ENCODE peak calls at places on chromosomes 3 and 15, in nine cellular contexts. G is esophagus squamous epithelium; X is CD8-positive, alpha-beta memory T cell; K is cardiac septum; E is NCI-H2081; B is osteocyte; I is WTC11; W is lung microvascular endothelial cell; S is EL. D is an unnamed sample.

GRCh38 chr15:69976366-69976994 is 121.2 kb downstream of the TLE3 start:
- DNase-seq in G (no peak), S (peak), K (peak), X (no peak), W (peak), E (no peak), B (no peak), I (peak), D (peak)

GRCh38 chr3:74752290-74752689 is 137.8 kb upstream of the CNTN3 start:
- DNase-seq in W (no peak), G (no peak), I (no peak), S (no peak), X (no peak), B (no peak), E (no peak), K (no peak), D (no peak)

GRCh38 chr3:11591401-11592266 is 52.1 kb downstream of the VGLL4 start:
- DNase-seq in G (no peak), B (no peak), E (no peak), W (peak), K (no peak), S (peak), X (no peak), I (peak), D (no peak)

GRCh38 chr15:71325461-71325860 is 210.2 kb downstream of the THSD4 start:
- DNase-seq in B (no peak), X (no peak), K (no peak), I (no peak), S (peak), E (no peak), G (no peak), W (peak), D (peak)

GRCh38 chr3:71726106-71726505 is 904 bp upstream of the EIF4E3 start:
- DNase-seq in S (no peak), I (no peak), X (peak), E (no peak), K (no peak), B (no peak), W (no peak), G (no peak), D (no peak)

GRCh38 chr15:63715818-63716217 is 117.9 kb downstream of the HERC1 start:
- DNase-seq in X (no peak), W (no peak), K (no peak), S (peak), I (no peak), B (no peak), E (no peak), G (no peak), D (no peak)

GRCh38 chr3:142931222-142931621 is 32.3 kb downstream of the PAQR9 start:
- DNase-seq in G (no peak), E (no peak), S (no peak), B (no peak), W (peak), I (peak), X (no peak), K (no peak), D (no peak)

GRCh38 chr3:61804782-61805181 is 243.4 kb downstream of the PTPRG start:
- DNase-seq in K (no peak), I (no peak), B (no peak), E (no peak), W (no peak), S (no peak), X (no peak), G (no peak), D (no peak)

GRCh38 chr3:49930922-49931321 is 1.3 kb upstream of the MON1A start:
- DNase-seq in K (no peak), X (no peak), G (no peak), E (no peak), S (peak), B (no peak), I (peak), W (no peak), D (no peak)